ENCODE peak calls at places on chromosomes 12 and 14, in five cellular contexts. A is breast epithelium, E is right atrium auricular region, M is Peyer's patch, T is PC-9. S is an unnamed sample.

GRCh38 chr12:77830502-77830901 is at the start of gene NAV3:
- DNase-seq in A (no peak), E (no peak), M (no peak), T (no peak), S (no peak)

GRCh38 chr14:98192946-98193345 is 1079.1 kb downstream of the BCL11B start:
- DNase-seq in A (no peak), E (no peak), M (no peak), T (no peak), S (no peak)

GRCh38 chr12:30968211-30968610 is 41.7 kb downstream of the TSPAN11 start:
- DNase-seq in A (no peak), E (no peak), M (no peak), T (no peak), S (no peak)

GRCh38 chr12:55631743-55632142 is 4.9 kb upstream of the OR10P1 start:
- DNase-seq in A (no peak), E (no peak), M (no peak), T (no peak), S (no peak)

GRCh38 chr12:108102363-108102762 is 26.7 kb upstream of the WSCD2 start:
- DNase-seq in A (no peak), E (no peak), M (no peak), T (no peak), S (no peak)

GRCh38 chr12:50788562-50788961 is 24.7 kb downstream of the ATF1 start:
- DNase-seq in A (no peak), E (no peak), M (no peak), T (peak), S (no peak)

GRCh38 chr14:58108717-58109116 is 43.3 kb downstream of the ARMH4 start:
- DNase-seq in A (no peak), E (no peak), M (no peak), T (no peak), S (no peak)

GRCh38 chr12:52606581-52607241 is 5.4 kb upstream of the KRT72 start:
- DNase-seq in A (no peak), E (peak), M (no peak), T (no peak), S (peak)

GRCh38 chr12:78101181-78101876 is 270.6 kb downstream of the NAV3 start:
- DNase-seq in A (no peak), E (no peak), M (no peak), T (peak), S (no peak)

GRCh38 chr14:94929354-94929753 is 159.4 kb upstream of the GSC start:
- DNase-seq in A (no peak), E (no peak), M (no peak), T (no peak), S (no peak)

GRCh38 chr12:68981536-68981935 is 48.6 kb upstream of the CPM start:
- DNase-seq in A (no peak), E (no peak), M (no peak), T (no peak), S (no peak)

GRCh38 chr12:48985475-48985897 is 7.4 kb downstream of the WNT1 start:
- DNase-seq in A (no peak), E (no peak), M (no peak), T (no peak), S (no peak)

GRCh38 chr12:12456637-12457036 is 99.8 kb downstream of the BORCS5 start:
- DNase-seq in A (no peak), E (no peak), M (no peak), T (no peak), S (no peak)

GRCh38 chr14:105169776-105170655 is 1.4 kb upstream of the JAG2 start:
- DNase-seq in A (no peak), E (no peak), M (no peak), T (no peak), S (no peak)

GRCh38 chr12:121576851-121577391 is 3.9 kb downstream of the KDM2B start:
- DNase-seq in A (no peak), E (no peak), M (no peak), T (peak), S (no peak)

GRCh38 chr12:107570721-107571120 is 114.9 kb upstream of the PWP1 start:
- DNase-seq in A (no peak), E (no peak), M (no peak), T (no peak), S (no peak)

GRCh38 chr12:48482198-48482597 is at the start of gene C12orf54:
- DNase-seq in A (no peak), E (no peak), M (no peak), T (no peak), S (no peak)

GRCh38 chr14:70871001-70871400 is 36.3 kb upstream of the PCNX1 start:
- DNase-seq in A (no peak), E (no peak), M (no peak), T (no peak), S (no peak)

GRCh38 chr14:102370305-102370809 is 7.6 kb downstream of the TECPR2 start:
- DNase-seq in A (no peak), E (no peak), M (no peak), T (peak), S (no peak)

GRCh38 chr12:114702462-114702861 is 18.5 kb upstream of the TBX3 start:
- DNase-seq in A (no peak), E (no peak), M (no peak), T (no peak), S (no peak)

GRCh38 chr14:73324536-73324932 is 87.2 kb downstream of the PAPLN start:
- DNase-seq in A (no peak), E (no peak), M (no peak), T (no peak), S (no peak)

DNA sequence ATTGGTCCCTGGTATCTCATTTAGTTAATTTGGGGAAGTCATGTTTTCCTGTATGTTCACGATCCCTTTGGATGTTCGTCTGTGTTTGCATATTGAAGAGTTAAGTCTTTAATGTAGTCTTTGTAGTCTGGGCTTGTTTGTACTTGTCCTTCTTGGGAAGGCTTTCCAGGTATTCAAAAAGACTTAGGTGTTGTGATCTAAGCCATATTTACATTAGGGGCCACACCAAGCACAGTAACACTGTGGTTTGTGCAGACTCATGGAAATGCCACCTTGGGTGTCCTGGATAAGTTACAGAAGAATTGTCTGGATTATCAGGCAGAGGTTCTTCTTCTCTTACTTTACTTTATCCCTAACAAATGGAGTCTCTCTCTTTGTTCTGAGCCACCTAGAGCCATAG is 380.3 kb downstream of the CCER1 start:
- DNase-seq in A (no peak), E (no peak), M (no peak), T (no peak), S (no peak)
- H3K27ac ChIP-seq in A (no peak), E (no peak), M (no peak), T (no peak), S (no peak)

GRCh38 chr12:1592444-1593231 is 1.7 kb downstream of the FBXL14 start:
- DNase-seq in A (no peak), E (no peak), M (peak), T (no peak), S (no peak)
- TF ChIP-seq CTCF in A (no peak), E (no peak), M (no peak), T (no peak), S (no peak)

DNA sequence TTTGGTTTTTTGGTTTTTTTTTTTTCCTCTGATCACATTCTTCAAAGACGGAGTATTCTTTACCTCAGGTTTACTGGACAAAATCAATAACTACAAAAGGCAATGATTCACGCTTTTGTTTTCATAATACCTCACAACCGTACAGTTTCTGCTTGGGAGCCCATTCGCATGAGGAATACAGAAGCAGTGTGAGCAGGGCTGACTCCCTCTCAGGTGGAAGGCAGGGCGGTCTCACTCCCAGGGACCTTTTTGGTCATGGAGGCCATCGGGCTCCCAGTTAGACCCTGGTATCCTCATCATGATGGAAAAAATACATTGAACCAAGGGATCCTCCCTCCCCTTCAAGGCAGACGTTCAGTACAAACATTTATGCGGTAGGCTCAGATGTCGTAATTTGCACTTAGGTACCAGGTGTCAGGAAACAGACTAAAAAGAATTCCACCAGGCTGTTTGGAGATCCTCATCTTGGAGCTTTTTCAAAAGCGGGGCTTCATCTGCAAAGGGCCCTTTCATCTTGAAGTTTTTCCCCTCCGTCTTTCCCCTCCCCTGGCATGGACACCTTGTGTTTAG is 19.0 kb upstream of the TIGAR start:
- DNase-seq in A (no peak), E (no peak), M (no peak), T (no peak), S (no peak)
- H3K27ac ChIP-seq in A (no peak), E (peak), M (no peak), T (no peak), S (peak)

DNA sequence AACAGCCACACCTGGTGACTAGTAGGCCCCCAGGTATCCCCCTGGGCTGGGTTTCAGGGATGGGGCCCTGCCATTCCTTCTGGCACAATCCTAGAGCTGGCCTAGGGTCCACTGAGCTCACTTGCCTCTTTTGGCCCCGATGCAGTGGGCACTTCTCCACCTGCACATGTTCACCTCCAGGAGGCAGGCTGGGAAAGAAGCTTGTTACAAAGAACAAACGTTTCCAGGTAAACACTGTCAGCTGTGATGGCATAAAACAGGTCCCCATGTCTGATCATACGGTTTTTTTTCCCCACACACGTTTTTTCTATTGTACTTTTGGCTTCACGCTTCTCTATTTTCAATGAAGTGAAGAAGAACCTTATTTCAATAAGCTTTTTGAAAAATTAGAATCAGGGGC is 15.8 kb upstream of the HVCN1 start:
- DNase-seq in A (no peak), E (no peak), M (no peak), T (no peak), S (no peak)
- TF ChIP-seq CTCF in A (no peak), E (no peak), M (peak), T (peak), S (no peak)

GRCh38 chr14:51603495-51603894 is 48.2 kb upstream of the FRMD6 start:
- DNase-seq in A (no peak), E (no peak), M (no peak), T (no peak), S (no peak)
- H3K27ac ChIP-seq in A (no peak), E (no peak), M (no peak), T (no peak), S (no peak)

GRCh38 chr14:23362200-23362599 is 2.8 kb downstream of the EFS start:
- DNase-seq in A (no peak), E (no peak), M (no peak), T (no peak), S (no peak)
- TF ChIP-seq CTCF in A (no peak), E (no peak), M (no peak), T (no peak), S (peak)

GRCh38 chr12:120132863-120133385 is 16.4 kb upstream of the RAB35 start:
- DNase-seq in A (no peak), E (no peak), M (peak), T (no peak), S (no peak)
- H3K27ac ChIP-seq in A (no peak), E (peak), M (peak), T (no peak), S (no peak)

DNA sequence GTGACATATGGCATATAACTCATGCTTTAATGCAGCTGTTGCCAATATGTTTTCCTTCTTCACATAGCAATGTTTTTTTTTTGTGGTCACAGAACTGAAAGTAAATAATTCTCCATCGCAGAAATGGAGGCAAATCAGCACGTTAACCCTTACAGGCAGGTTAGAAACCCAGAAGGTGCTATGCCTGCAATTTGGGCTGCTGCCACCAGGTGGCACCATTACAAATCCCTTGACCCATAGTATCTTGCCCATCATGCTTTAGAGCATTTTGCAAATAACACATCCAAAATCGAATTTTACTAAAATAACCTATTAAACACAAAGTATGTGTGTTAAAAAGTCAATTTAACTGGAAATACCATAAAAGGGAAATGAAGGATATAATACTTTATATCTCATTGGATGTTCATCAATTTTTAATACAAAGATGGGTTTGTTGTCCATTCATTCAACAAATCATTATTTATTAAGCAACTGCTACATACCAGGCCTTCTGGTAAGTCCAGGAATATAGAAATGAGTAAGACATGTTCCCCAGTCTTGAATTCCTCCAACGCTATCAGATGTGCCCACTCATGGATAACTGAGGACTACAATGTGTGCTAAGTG is 340.1 kb downstream of the GLT1D1 start:
- DNase-seq in A (no peak), E (no peak), M (no peak), T (no peak), S (no peak)
- TF ChIP-seq CTCF in A (no peak), E (peak), M (peak), T (peak), S (peak)

S was measured in esophagus muscularis mucosa.